ENCODE peak calls at places on chromosome 18, in seven cellular contexts. N is activated CD8-positive, alpha-beta memory T cell treated with anti-CD3 and anti-CD28 coated beads for 1 hour; F is A549; M is CD4-positive, alpha-beta T cell; U is hypothalamus; S is GM10248; D is stimulated activated CD4-positive, alpha-beta T cell treated with anti-CD3 and anti-CD28 coated beads, Interleukin-1b, Interleukin-23, amount 100 ng/mL, for 4 hours. E is an unnamed sample.

GRCh38 chr18:26003391-26003790 is 87.0 kb downstream of the SS18 start:
- DNase-seq in N (no peak), F (no peak), M (no peak), U (no peak), S (no peak), D (no peak), E (no peak)

GRCh38 chr18:8260319-8260718 is 348.9 kb upstream of the RAB12 start:
- DNase-seq in N (no peak), F (no peak), M (no peak), U (no peak), S (no peak), D (no peak), E (no peak)

GRCh38 chr18:11850821-11851155 is 425 bp upstream of the CHMP1B start:
- DNase-seq in N (no peak), F (no peak), M (no peak), U (no peak), S (no peak), D (no peak), E (no peak)

GRCh38 chr18:63186520-63186919 is 133.0 kb downstream of the BCL2 start:
- DNase-seq in N (no peak), F (no peak), M (no peak), U (no peak), S (no peak), D (no peak), E (no peak)

GRCh38 chr18:48850891-48851302 is 99.9 kb downstream of the SMAD7 start:
- DNase-seq in N (no peak), F (no peak), M (no peak), U (no peak), S (no peak), D (no peak), E (no peak)

GRCh38 chr18:57063601-57064000 is 83.3 kb upstream of the BOD1L2 start:
- DNase-seq in N (no peak), F (no peak), M (no peak), U (no peak), S (no peak), D (no peak), E (no peak)

GRCh38 chr18:48948112-48949050 is 2.4 kb downstream of the SMAD7 start:
- DNase-seq in N (no peak), F (no peak), M (peak), U (peak), S (peak), D (no peak), E (no peak)

GRCh38 chr18:33821503-33821902 is 243.5 kb downstream of the ASXL3 start:
- DNase-seq in N (no peak), F (no peak), M (no peak), U (no peak), S (no peak), D (no peak), E (no peak)

GRCh38 chr18:42328931-42329330 is 373.9 kb downstream of the PIK3C3 start:
- DNase-seq in N (no peak), F (no peak), M (no peak), U (no peak), S (no peak), D (no peak), E (no peak)

GRCh38 chr18:9100796-9101195 is 1.7 kb upstream of the NDUFV2 start:
- DNase-seq in N (no peak), F (no peak), M (no peak), U (no peak), S (no peak), D (no peak), E (no peak)

GRCh38 chr18:57581301-57581934 is 5.1 kb downstream of the FECH start:
- DNase-seq in N (no peak), F (no peak), M (no peak), U (no peak), S (peak), D (no peak), E (peak)

GRCh38 chr18:59454909-59455727 is 96.1 kb upstream of the LMAN1 start:
- DNase-seq in N (no peak), F (no peak), M (no peak), U (no peak), S (no peak), D (no peak), E (no peak)

GRCh38 chr18:51751901-51752300 is 554.4 kb upstream of the MEX3C start:
- DNase-seq in N (no peak), F (no peak), M (no peak), U (no peak), S (no peak), D (no peak), E (no peak)

GRCh38 chr18:36352384-36352783 is 54.9 kb downstream of the FHOD3 start:
- DNase-seq in N (no peak), F (peak), M (no peak), U (peak), S (no peak), D (no peak), E (no peak)

GRCh38 chr18:11324956-11325873 is 175.8 kb upstream of the PIEZO2 start:
- DNase-seq in N (no peak), F (no peak), M (no peak), U (no peak), S (peak), D (no peak), E (no peak)

GRCh38 chr18:46163941-46164499 is 59.8 kb downstream of the HAUS1 start:
- DNase-seq in N (no peak), F (no peak), M (no peak), U (no peak), S (no peak), D (no peak), E (no peak)

GRCh38 chr18:73979742-73980141 is 167.9 kb downstream of the FBXO15 start:
- DNase-seq in N (no peak), F (no peak), M (no peak), U (no peak), S (no peak), D (no peak), E (no peak)

GRCh38 chr18:75406491-75407445 is 20.7 kb downstream of the SMIM21 start:
- DNase-seq in N (no peak), F (no peak), M (no peak), U (no peak), S (no peak), D (no peak), E (no peak)

GRCh38 chr18:67783215-67783946 is 266.9 kb upstream of the DSEL start:
- DNase-seq in N (no peak), F (peak), M (no peak), U (no peak), S (no peak), D (no peak), E (no peak)

GRCh38 chr18:63867368-63867767 is 20.1 kb upstream of the SERPINB2 start:
- DNase-seq in N (no peak), F (no peak), M (no peak), U (no peak), S (no peak), D (no peak), E (no peak)

GRCh38 chr18:12462242-12462641 is 54.5 kb downstream of the PRELID3A start:
- DNase-seq in N (no peak), F (no peak), M (no peak), U (no peak), S (no peak), D (no peak), E (no peak)

GRCh38 chr18:55430026-55430425 is 158.0 kb downstream of the TCF4 start:
- DNase-seq in N (no peak), F (no peak), M (no peak), U (no peak), S (no peak), D (no peak), E (no peak)

GRCh38 chr18:78913830-78914585 is 65.6 kb upstream of the SALL3 start:
- DNase-seq in N (no peak), F (no peak), M (no peak), U (no peak), S (no peak), D (no peak), E (no peak)

GRCh38 chr18:79515944-79516351 is 120.2 kb downstream of the NFATC1 start:
- DNase-seq in N (no peak), F (no peak), M (no peak), U (no peak), S (no peak), D (no peak), E (no peak)

GRCh38 chr18:36629095-36629604 is 199.7 kb downstream of the TPGS2 start:
- DNase-seq in N (no peak), F (no peak), M (no peak), U (no peak), S (no peak), D (no peak), E (no peak)

GRCh38 chr18:9380571-9381390 is 46.2 kb downstream of the TWSG1 start:
- DNase-seq in N (no peak), F (no peak), M (no peak), U (no peak), S (no peak), D (no peak), E (no peak)